ENCODE peak calls at places on chromosomes 5 and 9, in seven cellular contexts. S is sigmoid colon, Y is upper lobe of left lung, K is stomach, J is HepG2, Q is breast epithelium, F is GM12891. W is an unnamed sample.

GRCh38 chr5:55140908-55141665 is 18.9 kb upstream of the GPX8 start:
- DNase-seq in S (no peak), Y (no peak), K (no peak), J (no peak), Q (no peak), F (no peak), W (peak; percentile 60)

GRCh38 chr5:38660194-38660668 is 103.8 kb upstream of the LIFR start:
- DNase-seq in S (no peak), Y (no peak), K (no peak), J (peak; percentile 6), Q (peak; percentile 57), F (no peak), W (no peak)

GRCh38 chr9:95552814-95553546 is 36.2 kb upstream of the PTCH1 start:
- DNase-seq in S (no peak), Y (no peak), K (no peak), J (no peak), Q (no peak), F (no peak), W (no peak)

GRCh38 chr5:126446498-126447224 is 23.5 kb downstream of the GRAMD2B start:
- DNase-seq in S (peak; percentile 21), Y (no peak), K (no peak), J (no peak), Q (no peak), F (no peak), W (no peak)

GRCh38 chr9:21836437-21837161 is 34.2 kb downstream of the MTAP start:
- DNase-seq in S (no peak), Y (no peak), K (no peak), J (peak; percentile 34), Q (no peak), F (no peak), W (no peak)

GRCh38 chr9:104923740-104924139 is 4.2 kb downstream of the ABCA1 start:
- DNase-seq in S (no peak), Y (no peak), K (no peak), J (no peak), Q (no peak), F (no peak), W (no peak)

GRCh38 chr9:89274838-89275237 is 36.2 kb upstream of the CKS2 start:
- DNase-seq in S (no peak), Y (no peak), K (no peak), J (no peak), Q (no peak), F (no peak), W (no peak)

GRCh38 chr5:158802941-158803341 is 296.8 kb downstream of the EBF1 start:
- DNase-seq in S (no peak), Y (no peak), K (no peak), J (no peak), Q (no peak), F (no peak), W (no peak)

GRCh38 chr9:128636024-128636390 is 20.6 kb downstream of the DYNC2I2 start:
- DNase-seq in S (no peak), Y (peak; percentile 86), K (peak; percentile 85), J (peak; percentile 81), Q (peak; percentile 67), F (no peak), W (no peak)

GRCh38 chr9:115997923-115998322 is 155.7 kb upstream of the PAPPA start:
- DNase-seq in S (no peak), Y (no peak), K (no peak), J (no peak), Q (no peak), F (no peak), W (no peak)

GRCh38 chr5:37002176-37002751 is 125.7 kb downstream of the NIPBL start:
- DNase-seq in S (no peak), Y (no peak), K (no peak), J (peak; percentile 68), Q (no peak), F (no peak), W (no peak)

GRCh38 chr5:141807732-141808131 is 70.5 kb downstream of the PCDH1 start:
- DNase-seq in S (no peak), Y (no peak), K (no peak), J (no peak), Q (no peak), F (no peak), W (no peak)

GRCh38 chr5:141809697-141810096 is 68.5 kb downstream of the PCDH1 start:
- DNase-seq in S (no peak), Y (no peak), K (no peak), J (no peak), Q (no peak), F (no peak), W (no peak)

GRCh38 chr5:141808857-141809256 is 69.4 kb downstream of the PCDH1 start:
- DNase-seq in S (no peak), Y (no peak), K (no peak), J (no peak), Q (no peak), F (no peak), W (no peak)

GRCh38 chr5:141806626-141807025 is 71.6 kb downstream of the PCDH1 start:
- DNase-seq in S (no peak), Y (no peak), K (no peak), J (no peak), Q (no peak), F (no peak), W (no peak)

GRCh38 chr5:141805874-141806273 is 72.3 kb downstream of the PCDH1 start:
- DNase-seq in S (peak; percentile 72), Y (peak; percentile 32), K (no peak), J (no peak), Q (no peak), F (no peak), W (no peak)
- TF ChIP-seq POLR2AphosphoS5 in S (no peak), Y (peak; percentile 44), K (no peak), J (no peak), Q (no peak), F (no peak), W (peak; percentile 21)

DNA sequence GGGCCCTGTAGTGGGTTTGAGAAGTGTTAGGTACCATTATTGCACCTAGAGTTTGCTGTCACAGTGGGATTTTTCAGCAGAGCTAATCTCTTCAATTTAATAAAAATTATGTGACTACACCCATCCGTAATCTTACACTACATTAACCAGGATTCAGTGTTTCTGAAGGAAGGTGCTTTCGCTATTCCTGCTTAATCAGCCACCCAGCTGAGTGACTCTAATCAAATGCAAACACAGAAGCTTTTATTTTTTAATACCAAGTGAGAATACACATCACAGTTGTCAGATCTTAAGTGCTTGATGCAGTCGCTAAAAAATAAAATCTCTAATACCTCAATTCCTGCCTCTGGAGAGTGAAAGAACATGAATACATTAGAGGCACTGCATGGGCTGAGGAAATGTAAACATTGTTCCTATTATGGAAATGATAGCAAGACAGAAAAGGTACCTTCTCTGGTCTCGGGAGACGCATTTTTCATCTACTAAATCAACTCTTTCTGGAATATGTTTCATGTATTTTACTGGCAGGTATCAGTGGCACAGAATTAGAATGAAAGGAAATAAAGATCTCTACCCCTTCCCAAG is 125.7 kb downstream of the SEMA6A start:
- DNase-seq in S (no peak), Y (no peak), K (no peak), J (no peak), Q (no peak), F (no peak), W (no peak)
- TF ChIP-seq POLR2AphosphoS5 in S (no peak), Y (no peak), K (no peak), J (no peak), Q (no peak), F (no peak), W (no peak)

DNA sequence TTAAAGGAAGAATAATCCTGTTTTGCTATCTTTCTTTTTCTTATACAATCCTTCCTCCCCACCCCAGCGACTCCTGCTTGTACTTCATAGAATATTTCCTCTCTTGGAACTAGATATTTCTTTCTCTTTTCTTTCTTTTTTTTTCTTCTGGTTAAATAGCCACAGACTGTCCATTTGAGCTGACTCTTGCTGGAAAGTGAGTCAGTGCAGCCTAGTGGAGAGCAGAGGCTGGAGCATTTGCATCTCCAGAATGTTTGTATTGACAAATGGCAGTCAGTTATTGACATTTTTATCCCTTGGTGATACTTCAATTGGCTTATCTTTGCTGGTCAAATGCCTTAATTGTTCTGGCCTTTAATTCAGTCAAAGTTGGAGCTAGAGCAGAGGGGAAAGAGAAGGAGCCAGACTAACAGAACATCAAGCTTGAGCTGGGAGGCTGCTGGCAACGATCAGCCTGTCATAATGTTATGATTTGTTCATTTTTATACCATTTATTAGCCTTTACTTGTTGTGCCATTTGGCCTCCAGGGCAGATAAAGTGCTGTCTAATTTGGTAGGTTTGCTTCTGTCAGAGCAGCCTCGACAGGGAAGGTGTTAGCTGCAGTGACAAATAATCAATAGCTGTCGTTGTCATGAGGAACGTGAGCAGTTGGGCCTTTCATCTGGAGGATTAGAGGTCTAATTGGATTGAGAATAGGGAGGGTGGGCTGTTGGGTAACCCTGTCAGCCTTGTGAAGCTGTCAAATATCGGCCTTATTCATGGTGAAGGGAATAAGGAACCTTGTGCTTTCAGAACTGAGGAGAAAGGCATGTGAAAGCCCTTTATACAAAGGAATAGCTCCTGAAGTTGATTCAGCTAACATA is 69.1 kb downstream of the INVS start:
- DNase-seq in S (no peak), Y (no peak), K (no peak), J (no peak), Q (no peak), F (no peak), W (no peak)
- TF ChIP-seq POLR2AphosphoS5 in S (no peak), Y (no peak), K (no peak), J (no peak), Q (no peak), F (no peak), W (no peak)

GRCh38 chr5:142435410-142436115 is 110.7 kb upstream of the SPRY4 start:
- DNase-seq in S (no peak), Y (no peak), K (no peak), J (no peak), Q (no peak), F (no peak), W (no peak)

GRCh38 chr5:142432369-142432863 is 107.6 kb upstream of the SPRY4 start:
- DNase-seq in S (no peak), Y (peak; percentile 67), K (peak; percentile 86), J (no peak), Q (peak; percentile 24), F (no peak), W (no peak)

GRCh38 chr5:142434322-142434612 is 109.4 kb upstream of the SPRY4 start:
- DNase-seq in S (no peak), Y (no peak), K (no peak), J (no peak), Q (no peak), F (no peak), W (no peak)

GRCh38 chr5:142432961-142433360 is 108.1 kb upstream of the SPRY4 start:
- DNase-seq in S (no peak), Y (no peak), K (no peak), J (no peak), Q (no peak), F (no peak), W (no peak)

GRCh38 chr5:142433526-142434321 is 108.9 kb upstream of the SPRY4 start:
- DNase-seq in S (no peak), Y (no peak), K (no peak), J (peak; percentile 46), Q (no peak), F (no peak), W (no peak)
- TF ChIP-seq POLR2AphosphoS5 in S (no peak), Y (no peak), K (no peak), J (no peak), Q (no peak), F (no peak), W (no peak)

GRCh38 chr5:169027456-169028118 is 273.4 kb downstream of the SLIT3 start:
- DNase-seq in S (no peak), Y (no peak), K (peak; percentile 73), J (no peak), Q (no peak), F (no peak), W (no peak)
- TF ChIP-seq POLR2AphosphoS5 in S (no peak), Y (no peak), K (peak; percentile 39), J (no peak), Q (no peak), F (no peak), W (peak; percentile 4)

W was measured in esophagus muscularis mucosa.